ENCODE peak calls at places on chromosome 12, in eight cellular contexts. F is left cardiac atrium; A is left ventricle myocardium inferior; J is activated T-helper 1 cell treated with anti-CD3 and anti-CD28 coated beads, Interleukin-2, amount 50 U/mL, for 16 hours; O is D341Med; Y is iPS-NIHi11; V is HCT116; D is fibroblast of the aortic adventitia. M is an unnamed sample.

GRCh38 chr12:106301611-106302321 is 767 bp upstream of the TCP11L2 start:
- DNase-seq in F (peak), A (peak), J (peak), O (peak), Y (peak), V (no peak), D (peak), M (peak)

GRCh38 chr12:111330800-111331752 is 37.8 kb downstream of the PHETA1 start:
- DNase-seq in F (no peak), A (no peak), J (no peak), O (peak), Y (peak), V (peak), D (peak), M (no peak)

GRCh38 chr12:124053855-124054254 is 80.8 kb downstream of the ZNF664 start:
- DNase-seq in F (peak), A (peak), J (no peak), O (peak), Y (peak), V (peak), D (peak), M (no peak)

GRCh38 chr12:131129839-131130238 is 176.1 kb downstream of the ADGRD1 start:
- DNase-seq in F (no peak), A (no peak), J (no peak), O (no peak), Y (no peak), V (no peak), D (no peak), M (no peak)

GRCh38 chr12:89245090-89245489 is 107.2 kb downstream of the DUSP6 start:
- DNase-seq in F (no peak), A (no peak), J (no peak), O (no peak), Y (peak), V (no peak), D (peak), M (peak)

GRCh38 chr12:24078318-24078765 is 128.9 kb upstream of the SOX5 start:
- DNase-seq in F (no peak), A (no peak), J (no peak), O (no peak), Y (no peak), V (no peak), D (no peak), M (no peak)

GRCh38 chr12:58537278-58537677 is 383.0 kb downstream of the LRIG3 start:
- DNase-seq in F (no peak), A (no peak), J (no peak), O (no peak), Y (no peak), V (no peak), D (peak), M (no peak)

GRCh38 chr12:1573960-1574862 is 20.2 kb downstream of the FBXL14 start:
- DNase-seq in F (no peak), A (no peak), J (no peak), O (no peak), Y (no peak), V (no peak), D (no peak), M (no peak)

GRCh38 chr12:43692064-43692463 is 66.5 kb downstream of the PUS7L start:
- DNase-seq in F (no peak), A (no peak), J (no peak), O (no peak), Y (no peak), V (peak), D (peak), M (no peak)